ENCODE peak calls at places on chromosome 7, in four cellular contexts. One of them, this sample, is unnamed. For H3K4me1, the result is how much of the 10 kb centered on the place peaks cover.

GRCh38 chr7:95922191-95922590 is 149.8 kb downstream of the DYNC1I1 start:
- DNase-seq in heart left ventricle: no peak
- DNase-seq in neural progenitor cell: no peak
- DNase-seq in tibial nerve: no peak
- DNase-seq in this sample: no peak

GRCh38 chr7:70042533-70042932 is 444.3 kb downstream of the AUTS2 start:
- DNase-seq in tibial nerve: no peak
- DNase-seq in neural progenitor cell: no peak
- DNase-seq in heart left ventricle: no peak
- DNase-seq in this sample: no peak

GRCh38 chr7:150553163-150553562 is 14.0 kb upstream of the GIMAP4 start:
- DNase-seq in heart left ventricle: no peak
- DNase-seq in neural progenitor cell: no peak
- DNase-seq in tibial nerve: no peak
- DNase-seq in this sample: no peak

GRCh38 chr7:115707684-115708341 is 322.8 kb downstream of the TFEC start:
- DNase-seq in tibial nerve: no peak
- DNase-seq in heart left ventricle: no peak
- DNase-seq in neural progenitor cell: no peak
- DNase-seq in this sample: no peak

GRCh38 chr7:45295222-45295621 is 137.6 kb downstream of the RAMP3 start:
- DNase-seq in neural progenitor cell: no peak
- DNase-seq in tibial nerve: no peak
- DNase-seq in heart left ventricle: no peak
- DNase-seq in this sample: no peak

GRCh38 chr7:4074407-4074806 is 607.7 kb upstream of the FOXK1 start:
- DNase-seq in tibial nerve: no peak
- DNase-seq in neural progenitor cell: no peak
- DNase-seq in heart left ventricle: no peak
- DNase-seq in this sample: no peak

GRCh38 chr7:23474829-23475578 is 4.7 kb upstream of the IGF2BP3 start:
- DNase-seq in neural progenitor cell: no peak
- DNase-seq in tibial nerve: no peak
- DNase-seq in heart left ventricle: no peak
- DNase-seq in this sample: no peak

GRCh38 chr7:93298671-93299070 is 66.5 kb downstream of the VPS50 start:
- DNase-seq in tibial nerve: no peak
- DNase-seq in heart left ventricle: no peak
- DNase-seq in neural progenitor cell: no peak
- DNase-seq in this sample: no peak

GRCh38 chr7:20913853-20914252 is 127.2 kb upstream of the SP8 start:
- DNase-seq in heart left ventricle: no peak
- DNase-seq in neural progenitor cell: no peak
- DNase-seq in tibial nerve: no peak
- DNase-seq in this sample: no peak

GRCh38 chr7:112510032-112510742 is 29.4 kb downstream of the LSMEM1 start:
- DNase-seq in heart left ventricle: no peak
- DNase-seq in neural progenitor cell: no peak
- DNase-seq in tibial nerve: no peak
- DNase-seq in this sample: no peak

GRCh38 chr7:104951546-104951945 is 62.5 kb upstream of the KMT2E start:
- DNase-seq in tibial nerve: no peak
- DNase-seq in neural progenitor cell: no peak
- DNase-seq in heart left ventricle: no peak
- DNase-seq in this sample: no peak

GRCh38 chr7:55063633-55064032 is 44.8 kb downstream of the EGFR start:
- DNase-seq in heart left ventricle: no peak
- DNase-seq in neural progenitor cell: no peak
- DNase-seq in tibial nerve: no peak
- DNase-seq in this sample: no peak

GRCh38 chr7:35401217-35401879 is 147.4 kb upstream of the TBX20 start:
- DNase-seq in heart left ventricle: no peak
- DNase-seq in tibial nerve: no peak
- DNase-seq in neural progenitor cell: no peak
- DNase-seq in this sample: no peak

GRCh38 chr7:133051066-133051465 is 30.8 kb downstream of the CHCHD3 start:
- DNase-seq in heart left ventricle: no peak
- DNase-seq in tibial nerve: no peak
- DNase-seq in neural progenitor cell: peak
- DNase-seq in this sample: no peak

GRCh38 chr7:107044347-107045194 is at the start of gene PRKAR2B:
- DNase-seq in neural progenitor cell: peak
- DNase-seq in heart left ventricle: peak
- DNase-seq in tibial nerve: peak
- DNase-seq in this sample: peak

GRCh38 chr7:158274404-158274811 is 313.2 kb downstream of the PTPRN2 start:
- DNase-seq in tibial nerve: no peak
- DNase-seq in heart left ventricle: no peak
- DNase-seq in neural progenitor cell: no peak
- DNase-seq in this sample: no peak

GRCh38 chr7:114922151-114922651 is 307 bp downstream of the MDFIC start:
- DNase-seq in neural progenitor cell: peak
- DNase-seq in tibial nerve: peak
- DNase-seq in heart left ventricle: no peak
- DNase-seq in this sample: peak

GRCh38 chr7:118836933-118837332 is 612.4 kb downstream of the ANKRD7 start:
- DNase-seq in tibial nerve: no peak
- DNase-seq in heart left ventricle: no peak
- DNase-seq in neural progenitor cell: no peak
- DNase-seq in this sample: no peak

GRCh38 chr7:26398436-26399308 is 107.0 kb downstream of the SNX10 start:
- DNase-seq in tibial nerve: peak
- DNase-seq in heart left ventricle: peak
- DNase-seq in neural progenitor cell: peak
- DNase-seq in this sample: peak

GRCh38 chr7:55016061-55016745 is 2.6 kb upstream of the EGFR start:
- DNase-seq in tibial nerve: no peak
- DNase-seq in heart left ventricle: no peak
- DNase-seq in neural progenitor cell: no peak
- DNase-seq in this sample: no peak

GRCh38 chr7:70480913-70481579 is 650.9 kb upstream of the GALNT17 start:
- DNase-seq in tibial nerve: no peak
- DNase-seq in neural progenitor cell: no peak
- DNase-seq in heart left ventricle: no peak
- DNase-seq in this sample: no peak

GRCh38 chr7:54541941-54542618 is at the start of gene VSTM2A:
- DNase-seq in tibial nerve: no peak
- DNase-seq in heart left ventricle: no peak
- DNase-seq in neural progenitor cell: peak
- DNase-seq in this sample: no peak

GRCh38 chr7:38507379-38507778 is 123.8 kb downstream of the AMPH start:
- DNase-seq in neural progenitor cell: no peak
- DNase-seq in tibial nerve: no peak
- DNase-seq in heart left ventricle: no peak
- DNase-seq in this sample: no peak

GRCh38 chr7:51455948-51456347 is 139.3 kb upstream of the COBL start:
- DNase-seq in tibial nerve: no peak
- DNase-seq in heart left ventricle: no peak
- DNase-seq in neural progenitor cell: peak
- DNase-seq in this sample: no peak

GRCh38 chr7:70711441-70711840 is 420.5 kb upstream of the GALNT17 start:
- DNase-seq in tibial nerve: no peak
- DNase-seq in heart left ventricle: no peak
- DNase-seq in neural progenitor cell: no peak
- DNase-seq in this sample: no peak

GRCh38 chr7:159030490-159031134 is 114.1 kb downstream of the VIPR2 start:
- DNase-seq in heart left ventricle: peak
- DNase-seq in tibial nerve: peak
- DNase-seq in neural progenitor cell: peak
- DNase-seq in this sample: peak

GRCh38 chr7:100604078-100604975 is 2.2 kb downstream of the PCOLCE start:
- DNase-seq in neural progenitor cell: peak
- DNase-seq in heart left ventricle: peak
- DNase-seq in tibial nerve: peak
- DNase-seq in this sample: peak

GRCh38 chr7:138480527-138480926 is 20.5 kb downstream of the TRIM24 start:
- DNase-seq in heart left ventricle: no peak
- DNase-seq in tibial nerve: no peak
- DNase-seq in neural progenitor cell: no peak
- DNase-seq in this sample: no peak
- H3K4me1 ChIP-seq in heart left ventricle: under half
- H3K4me1 ChIP-seq in tibial nerve: under half
- H3K4me1 ChIP-seq in neural progenitor cell: under half
- H3K4me1 ChIP-seq in this sample: under half

GRCh38 chr7:76281006-76281705 is 21.3 kb upstream of the HSPB1 start:
- DNase-seq in neural progenitor cell: peak
- DNase-seq in heart left ventricle: no peak
- DNase-seq in tibial nerve: no peak
- DNase-seq in this sample: no peak

GRCh38 chr7:76280408-76280807 is 22.1 kb upstream of the HSPB1 start:
- DNase-seq in heart left ventricle: no peak
- DNase-seq in neural progenitor cell: peak
- DNase-seq in tibial nerve: no peak
- DNase-seq in this sample: no peak

GRCh38 chr7:76283254-76284159 is 19.0 kb upstream of the HSPB1 start:
- DNase-seq in tibial nerve: no peak
- DNase-seq in heart left ventricle: no peak
- DNase-seq in neural progenitor cell: peak
- DNase-seq in this sample: no peak

GRCh38 chr7:76281706-76282343 is 20.6 kb upstream of the HSPB1 start:
- DNase-seq in neural progenitor cell: no peak
- DNase-seq in heart left ventricle: no peak
- DNase-seq in tibial nerve: no peak
- DNase-seq in this sample: no peak

DNA sequence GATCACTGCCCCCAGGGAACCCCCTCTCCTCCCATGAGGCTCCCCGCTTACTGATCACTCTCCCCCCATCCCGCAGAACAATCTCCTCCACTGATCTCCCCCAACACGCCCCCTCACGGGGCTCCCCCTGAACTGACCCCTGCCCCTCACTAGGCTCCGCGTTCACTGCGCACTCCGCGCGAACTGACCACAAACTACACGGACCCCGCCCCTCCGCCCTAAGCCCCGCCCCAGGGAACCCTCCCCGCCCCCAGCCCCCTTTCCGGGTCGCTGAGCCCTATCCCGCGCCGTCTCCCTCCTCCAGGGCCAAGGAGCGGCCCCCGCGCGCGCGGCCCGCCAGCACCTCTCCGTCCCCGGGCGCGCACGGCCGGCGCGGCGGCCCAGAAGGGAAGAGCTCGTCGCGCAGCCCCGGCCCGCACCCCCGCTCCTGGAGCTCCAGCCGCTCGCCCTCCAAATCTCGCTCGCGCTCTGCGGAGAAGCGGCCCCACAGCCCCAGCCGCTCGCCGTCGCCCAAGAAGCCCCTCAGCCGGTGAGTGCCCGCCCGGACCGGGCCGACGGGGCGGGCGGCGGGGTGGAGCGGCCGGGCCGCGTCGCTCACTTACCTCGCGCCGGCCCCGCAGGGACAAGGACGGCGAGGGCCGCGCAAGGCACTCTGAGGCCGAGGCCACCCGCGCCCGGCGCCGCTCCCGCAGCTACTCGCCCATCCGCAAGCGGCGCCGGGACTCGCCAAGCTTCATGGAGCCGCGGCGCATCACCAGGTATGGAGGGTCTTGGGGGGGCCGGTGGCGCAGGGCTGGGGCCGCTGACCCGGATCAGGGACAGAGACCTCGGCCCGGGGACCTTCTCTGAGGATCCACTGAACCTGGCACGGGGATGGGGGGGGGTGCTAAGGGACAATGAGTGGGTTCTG is 19.9 kb upstream of the HSPB1 start:
- DNase-seq in tibial nerve: no peak
- DNase-seq in neural progenitor cell: peak
- DNase-seq in heart left ventricle: peak
- DNase-seq in this sample: peak
- H3K4me3 ChIP-seq in tibial nerve: peak
- H3K4me3 ChIP-seq in neural progenitor cell: peak
- H3K4me3 ChIP-seq in heart left ventricle: peak
- H3K4me3 ChIP-seq in this sample: peak

DNA sequence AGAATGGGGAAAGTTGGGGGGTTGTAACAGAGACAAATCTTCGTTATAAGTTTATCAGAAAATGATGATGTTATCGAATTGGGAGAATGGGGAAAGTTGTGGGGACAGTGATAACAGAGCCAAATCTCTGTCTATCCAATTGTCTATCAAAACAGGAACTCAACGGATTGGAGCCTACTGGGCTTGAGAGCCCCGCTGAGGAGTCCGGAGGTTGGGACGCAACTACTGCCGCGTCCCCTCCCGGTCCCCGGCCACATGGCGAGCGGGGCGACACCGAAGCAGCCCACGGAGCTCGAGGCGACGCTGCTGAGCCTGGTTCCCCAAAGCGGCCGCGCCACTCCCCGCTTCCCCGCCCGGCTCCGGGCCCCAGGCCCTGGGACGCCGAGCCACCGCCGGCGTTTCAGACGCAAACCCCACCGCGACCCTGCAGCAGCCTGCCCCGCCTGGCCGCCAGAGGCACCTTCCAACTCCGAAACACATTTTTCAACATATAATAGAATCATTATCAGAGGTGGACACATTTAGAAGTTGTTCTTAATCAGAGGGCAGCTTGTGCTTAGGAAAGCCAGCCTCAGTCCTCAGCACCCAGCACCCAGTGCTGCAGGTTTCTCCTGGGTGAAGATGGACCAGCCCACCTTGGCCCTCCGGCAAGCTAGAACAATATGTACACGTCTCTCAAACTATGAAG is 13.8 kb upstream of the RALA start:
- DNase-seq in heart left ventricle: peak
- DNase-seq in tibial nerve: no peak
- DNase-seq in neural progenitor cell: peak
- DNase-seq in this sample: no peak
- TF ChIP-seq CTCF in heart left ventricle: no peak
- TF ChIP-seq CTCF in tibial nerve: no peak
- TF ChIP-seq CTCF in neural progenitor cell: peak
- TF ChIP-seq CTCF in this sample: no peak

GRCh38 chr7:1498370-1499305 is 5.6 kb downstream of the INTS1 start:
- DNase-seq in neural progenitor cell: no peak
- DNase-seq in heart left ventricle: no peak
- DNase-seq in tibial nerve: no peak
- DNase-seq in this sample: no peak
- H3K4me1 ChIP-seq in neural progenitor cell: under half
- H3K4me1 ChIP-seq in heart left ventricle: under half
- H3K4me1 ChIP-seq in tibial nerve: under half
- H3K4me1 ChIP-seq in this sample: under half

GRCh38 chr7:134671670-134672069 is 25.0 kb downstream of the BPGM start:
- DNase-seq in tibial nerve: no peak
- DNase-seq in heart left ventricle: no peak
- DNase-seq in neural progenitor cell: no peak
- DNase-seq in this sample: no peak

GRCh38 chr7:134667899-134668298 is 21.2 kb downstream of the BPGM start:
- DNase-seq in tibial nerve: no peak
- DNase-seq in neural progenitor cell: no peak
- DNase-seq in heart left ventricle: no peak
- DNase-seq in this sample: no peak

GRCh38 chr7:134674424-134674823 is 27.8 kb downstream of the BPGM start:
- DNase-seq in neural progenitor cell: no peak
- DNase-seq in heart left ventricle: no peak
- DNase-seq in tibial nerve: no peak
- DNase-seq in this sample: no peak

GRCh38 chr7:134669388-134669787 is 22.7 kb downstream of the BPGM start:
- DNase-seq in tibial nerve: no peak
- DNase-seq in heart left ventricle: no peak
- DNase-seq in neural progenitor cell: no peak
- DNase-seq in this sample: no peak

GRCh38 chr7:134669845-134670373 is 23.3 kb downstream of the BPGM start:
- DNase-seq in heart left ventricle: peak
- DNase-seq in tibial nerve: no peak
- DNase-seq in neural progenitor cell: no peak
- DNase-seq in this sample: no peak
- H3K4me3 ChIP-seq in heart left ventricle: no peak
- H3K4me3 ChIP-seq in tibial nerve: no peak
- H3K4me3 ChIP-seq in neural progenitor cell: no peak
- H3K4me3 ChIP-seq in this sample: no peak

This sample was measured in ovary.